ENCODE peak calls at places on chromosomes 16 and 17, in seven cellular contexts. B is SJCRH30, H is OCI-LY7, S is left lung, K is heart right ventricle, Q is ovary, U is fibroblast of lung. A is an unnamed sample. For H3K4me1, the result is how much of the 10 kb centered on the place peaks cover.

GRCh38 chr16:47705268-47705667 is 244.1 kb downstream of the PHKB start:
- DNase-seq in B (peak), H (no peak), S (no peak), K (no peak), Q (no peak), U (no peak), A (no peak)

GRCh38 chr17:49646391-49647255 is 31.3 kb downstream of the SPOP start:
- DNase-seq in B (peak), H (no peak), S (peak), K (no peak), Q (no peak), U (peak), A (peak)

GRCh38 chr16:82586130-82586529 is 40.6 kb upstream of the CDH13 start:
- DNase-seq in B (no peak), H (no peak), S (no peak), K (no peak), Q (no peak), U (no peak), A (no peak)

GRCh38 chr16:67546761-67547422 is 15.4 kb upstream of the CTCF start:
- DNase-seq in B (peak), H (peak), S (peak), K (peak), Q (peak), U (peak), A (no peak)

GRCh38 chr16:81408409-81408950 is 36.1 kb upstream of the CMIP start:
- DNase-seq in B (no peak), H (no peak), S (no peak), K (no peak), Q (no peak), U (no peak), A (no peak)

GRCh38 chr17:57597531-57598453 is 147.3 kb downstream of the CCDC182 start:
- DNase-seq in B (peak), H (peak), S (peak), K (peak), Q (peak), U (peak), A (peak)

GRCh38 chr17:6648181-6648580 is 3.2 kb downstream of the MED31 start:
- DNase-seq in B (no peak), H (peak), S (no peak), K (no peak), Q (no peak), U (no peak), A (no peak)

GRCh38 chr17:75319818-75320691 is 30.8 kb upstream of the SLC25A19 start:
- DNase-seq in B (peak), H (peak), S (no peak), K (no peak), Q (no peak), U (peak), A (no peak)

GRCh38 chr16:82769845-82770244 is 143.1 kb downstream of the CDH13 start:
- DNase-seq in B (peak), H (no peak), S (no peak), K (no peak), Q (no peak), U (no peak), A (no peak)

GRCh38 chr17:34235389-34236028 is 19.6 kb upstream of the CCL2 start:
- DNase-seq in B (peak), H (no peak), S (no peak), K (peak), Q (no peak), U (peak), A (no peak)

GRCh38 chr17:59695943-59696681 is 11.1 kb downstream of the PTRH2 start:
- DNase-seq in B (no peak), H (no peak), S (no peak), K (no peak), Q (no peak), U (no peak), A (no peak)

GRCh38 chr17:37190493-37190892 is 185.3 kb upstream of the C17orf78 start:
- DNase-seq in B (no peak), H (no peak), S (no peak), K (no peak), Q (no peak), U (no peak), A (no peak)

GRCh38 chr16:65178151-65178550 is 56.3 kb upstream of the CDH11 start:
- DNase-seq in B (no peak), H (no peak), S (no peak), K (no peak), Q (no peak), U (peak), A (no peak)

GRCh38 chr16:84607694-84608093 is 10.2 kb downstream of the COTL1 start:
- DNase-seq in B (no peak), H (peak), S (no peak), K (no peak), Q (no peak), U (no peak), A (no peak)

GRCh38 chr17:78001182-78001581 is 42.7 kb downstream of the TNRC6C start:
- DNase-seq in B (no peak), H (no peak), S (no peak), K (no peak), Q (no peak), U (peak), A (no peak)

GRCh38 chr16:74778646-74779045 is 4.0 kb upstream of the FA2H start:
- DNase-seq in B (no peak), H (no peak), S (no peak), K (no peak), Q (no peak), U (no peak), A (no peak)

GRCh38 chr17:36675786-36676185 is 74.4 kb downstream of the MRM1 start:
- DNase-seq in B (no peak), H (no peak), S (no peak), K (no peak), Q (no peak), U (no peak), A (no peak)

GRCh38 chr17:61217878-61218437 is 181.7 kb upstream of the TBX2 start:
- DNase-seq in B (no peak), H (no peak), S (no peak), K (no peak), Q (no peak), U (no peak), A (no peak)

GRCh38 chr17:75679706-75680201 is 12.6 kb downstream of the SAP30BP start:
- DNase-seq in B (no peak), H (no peak), S (peak), K (no peak), Q (no peak), U (peak), A (no peak)

GRCh38 chr16:47309581-47310312 is 151.1 kb downstream of the ITFG1 start:
- DNase-seq in B (no peak), H (no peak), S (no peak), K (no peak), Q (no peak), U (peak), A (no peak)

GRCh38 chr16:58556678-58557077 is 41.4 kb downstream of the SETD6 start:
- DNase-seq in B (no peak), H (no peak), S (no peak), K (no peak), Q (no peak), U (peak), A (no peak)

GRCh38 chr17:63645775-63646491 is 23.7 kb downstream of the MAP3K3 start:
- DNase-seq in B (no peak), H (no peak), S (no peak), K (no peak), Q (no peak), U (peak), A (peak)

GRCh38 chr17:63639125-63639524 is 16.9 kb downstream of the MAP3K3 start:
- DNase-seq in B (no peak), H (no peak), S (no peak), K (no peak), Q (no peak), U (no peak), A (no peak)

GRCh38 chr17:63646492-63646815 is 24.2 kb downstream of the MAP3K3 start:
- DNase-seq in B (no peak), H (peak), S (no peak), K (no peak), Q (no peak), U (no peak), A (no peak)

GRCh38 chr17:63640038-63640437 is 17.8 kb downstream of the MAP3K3 start:
- DNase-seq in B (no peak), H (no peak), S (no peak), K (no peak), Q (no peak), U (no peak), A (no peak)

GRCh38 chr17:63641678-63642077 is 19.5 kb downstream of the MAP3K3 start:
- DNase-seq in B (no peak), H (no peak), S (peak), K (no peak), Q (no peak), U (no peak), A (no peak)
- H3K4me1 ChIP-seq in B (under half), H (under half), S (half or more), K (under half), Q (under half), U (under half), A (under half)

DNA sequence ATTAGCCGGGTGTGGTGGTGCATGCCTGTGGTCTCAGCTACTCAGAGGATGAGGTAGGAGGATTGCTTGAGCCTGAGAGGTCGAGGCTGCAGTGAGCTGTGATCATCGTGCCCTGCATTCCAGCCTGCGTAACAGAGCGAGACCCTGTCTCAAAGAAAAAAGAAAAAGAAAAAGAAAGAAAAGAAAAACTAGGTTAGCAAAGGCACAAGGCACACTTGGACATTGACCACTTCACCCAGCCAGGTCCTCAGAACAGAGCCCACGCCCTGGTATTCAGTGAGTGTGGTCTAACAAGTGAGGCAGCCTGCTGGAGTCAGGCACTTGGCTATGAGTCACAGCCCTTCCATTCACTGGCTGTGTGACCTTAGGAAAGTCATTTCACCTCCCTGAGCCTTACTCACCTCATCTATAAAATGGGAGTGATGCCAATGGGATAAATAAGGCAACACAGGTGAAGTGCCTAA is 10.4 kb downstream of the MILR1 start:
- DNase-seq in B (no peak), H (no peak), S (no peak), K (no peak), Q (no peak), U (peak), A (peak)
- H3K27ac ChIP-seq in B (no peak), H (no peak), S (no peak), K (no peak), Q (no peak), U (peak), A (no peak)

DNA sequence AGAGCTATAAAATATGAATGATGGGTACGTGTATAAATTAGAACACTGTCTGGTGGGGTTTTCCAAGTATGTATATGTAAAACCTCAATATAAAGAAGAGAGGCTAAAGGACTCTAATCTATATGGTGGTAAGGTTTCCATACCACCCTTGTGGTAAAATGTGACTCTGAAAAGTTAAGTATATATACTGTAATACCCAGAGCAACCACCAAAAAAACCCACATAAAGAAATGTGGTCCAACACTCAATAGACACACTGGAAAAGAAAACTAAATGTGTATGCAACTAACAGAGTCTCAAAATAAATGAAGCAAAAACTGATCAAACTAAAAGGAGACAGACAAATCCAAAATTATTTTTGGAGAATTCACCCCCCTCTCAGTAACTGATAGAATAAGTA is 72.2 kb downstream of the XPO6 start:
- DNase-seq in B (no peak), H (no peak), S (no peak), K (no peak), Q (no peak), U (no peak), A (no peak)
- H3K4me1 ChIP-seq in B (under half), H (under half), S (half or more), K (under half), Q (under half), U (under half), A (under half)

GRCh38 chr17:51166987-51167931 is 1.0 kb downstream of the NME2 start:
- DNase-seq in B (peak), H (peak), S (peak), K (peak), Q (peak), U (peak), A (peak)
- H3K27ac ChIP-seq in B (peak), H (peak), S (peak), K (peak), Q (peak), U (peak), A (peak)

DNA sequence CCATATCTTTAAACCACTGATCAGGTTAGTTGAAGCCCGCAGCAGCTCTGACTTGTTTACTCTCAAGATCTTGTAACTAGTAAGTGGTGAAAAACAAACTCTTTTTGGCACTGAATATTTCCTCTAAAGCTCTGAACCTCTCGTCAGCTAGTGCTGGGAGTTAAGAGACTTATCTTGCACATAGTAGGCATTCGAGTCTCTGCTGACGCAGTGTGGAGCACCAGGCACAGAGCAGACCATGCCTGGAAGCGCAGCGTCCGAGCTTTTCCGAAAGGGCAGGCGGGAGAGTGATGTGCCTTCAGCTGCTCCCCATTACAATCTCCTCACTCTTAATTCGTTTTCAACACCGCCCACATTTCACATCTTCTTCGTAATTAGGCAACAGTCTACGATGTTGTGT is 63.0 kb downstream of the SMG6 start:
- DNase-seq in B (no peak), H (no peak), S (no peak), K (no peak), Q (no peak), U (no peak), A (no peak)
- H3K4me1 ChIP-seq in B (under half), H (under half), S (under half), K (half or more), Q (under half), U (half or more), A (under half)

DNA sequence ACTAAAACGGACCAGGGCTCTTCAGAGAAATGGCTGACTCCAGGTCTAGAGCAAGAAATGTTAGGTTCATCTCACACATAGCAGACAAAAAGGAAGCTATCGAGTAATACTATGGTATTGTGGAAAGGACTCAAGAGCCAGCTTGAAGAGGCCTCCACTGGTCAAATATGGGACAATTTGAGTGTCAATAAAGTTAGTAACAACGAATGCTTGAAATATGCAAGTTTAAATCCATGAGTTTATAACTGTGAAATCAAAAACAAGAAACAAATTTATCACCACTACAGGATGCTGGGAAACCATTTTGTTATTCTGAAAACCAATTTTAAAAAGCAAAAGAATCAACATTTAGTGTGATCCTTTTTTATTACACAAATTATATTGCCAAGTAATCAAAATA is 50.4 kb upstream of the ANKFY1 start:
- DNase-seq in B (no peak), H (no peak), S (no peak), K (no peak), Q (no peak), U (no peak), A (no peak)
- H3K27ac ChIP-seq in B (no peak), H (no peak), S (no peak), K (no peak), Q (peak), U (no peak), A (peak)

GRCh38 chr17:42365136-42365535 is 23.1 kb downstream of the STAT3 start:
- DNase-seq in B (no peak), H (no peak), S (no peak), K (no peak), Q (no peak), U (peak), A (no peak)

GRCh38 chr17:42361781-42362186 is 26.5 kb downstream of the STAT3 start:
- DNase-seq in B (no peak), H (no peak), S (no peak), K (no peak), Q (no peak), U (no peak), A (no peak)

GRCh38 chr17:42363767-42364585 is 24.3 kb downstream of the STAT3 start:
- DNase-seq in B (no peak), H (no peak), S (no peak), K (no peak), Q (no peak), U (peak), A (no peak)

GRCh38 chr17:42362245-42362961 is 25.8 kb downstream of the STAT3 start:
- DNase-seq in B (no peak), H (no peak), S (peak), K (peak), Q (no peak), U (no peak), A (no peak)

GRCh38 chr17:42363231-42363630 is 25.0 kb downstream of the STAT3 start:
- DNase-seq in B (no peak), H (no peak), S (no peak), K (no peak), Q (no peak), U (no peak), A (no peak)
- H3K4me1 ChIP-seq in B (under half), H (under half), S (half or more), K (half or more), Q (under half), U (under half), A (under half)

GRCh38 chr16:88561485-88562369 is 8.5 kb upstream of the ZC3H18 start:
- DNase-seq in B (peak), H (peak), S (peak), K (peak), Q (no peak), U (peak), A (no peak)
- H3K27ac ChIP-seq in B (no peak), H (no peak), S (no peak), K (no peak), Q (no peak), U (no peak), A (no peak)